ENCODE peak calls at places on chromosomes 11 and 22, in eight cellular contexts. X is HepG2, B is suprapubic skin, Y is GM23338, T is GM12891, N is spleen, F is transverse colon, G is Panc1. Q is an unnamed sample.

GRCh38 chr11:77959434-77959833 is 35.0 kb downstream of the INTS4 start:
- DNase-seq in X (no peak), B (no peak), Y (no peak), T (no peak), N (no peak), F (no peak), G (no peak), Q (no peak)

GRCh38 chr11:8368772-8369171 is 105.1 kb upstream of the LMO1 start:
- DNase-seq in X (no peak), B (no peak), Y (no peak), T (no peak), N (no peak), F (no peak), G (no peak), Q (no peak)

GRCh38 chr11:85628771-85629341 is 463 bp downstream of the TMEM126B start:
- DNase-seq in X (peak), B (no peak), Y (peak), T (no peak), N (no peak), F (no peak), G (no peak), Q (no peak)

GRCh38 chr11:8267831-8268529 is 4.3 kb upstream of the LMO1 start:
- DNase-seq in X (no peak), B (peak), Y (peak), T (no peak), N (peak), F (no peak), G (no peak), Q (peak)

GRCh38 chr11:62712413-62712812 is 4.9 kb downstream of the GNG3 start:
- DNase-seq in X (no peak), B (no peak), Y (no peak), T (no peak), N (no peak), F (no peak), G (no peak), Q (no peak)

GRCh38 chr11:64762277-64762915 is 2.6 kb upstream of the PYGM start:
- DNase-seq in X (no peak), B (no peak), Y (peak), T (peak), N (peak), F (no peak), G (no peak), Q (no peak)

GRCh38 chr11:134668076-134668475 is 256.0 kb upstream of the B3GAT1 start:
- DNase-seq in X (no peak), B (peak), Y (no peak), T (no peak), N (peak), F (no peak), G (no peak), Q (no peak)

GRCh38 chr22:24926849-24927579 is 19.5 kb downstream of the LHFPL7 start:
- DNase-seq in X (no peak), B (no peak), Y (no peak), T (no peak), N (no peak), F (no peak), G (no peak), Q (no peak)

GRCh38 chr22:29043906-29044575 is 17.6 kb downstream of the C22orf31 start:
- DNase-seq in X (no peak), B (no peak), Y (no peak), T (no peak), N (no peak), F (no peak), G (no peak), Q (no peak)

GRCh38 chr11:119861160-119861559 is 132.2 kb upstream of the NECTIN1 start:
- DNase-seq in X (no peak), B (no peak), Y (no peak), T (no peak), N (peak), F (no peak), G (no peak), Q (no peak)

GRCh38 chr11:66231561-66231960 is 36.9 kb upstream of the RAB1B start:
- DNase-seq in X (no peak), B (no peak), Y (no peak), T (no peak), N (no peak), F (no peak), G (no peak), Q (no peak)

GRCh38 chr11:7546324-7546791 is 32.6 kb downstream of the PPFIBP2 start:
- DNase-seq in X (no peak), B (no peak), Y (no peak), T (no peak), N (no peak), F (no peak), G (no peak), Q (no peak)

GRCh38 chr11:45237666-45238348 is 48.3 kb downstream of the SYT13 start:
- DNase-seq in X (no peak), B (no peak), Y (peak), T (no peak), N (no peak), F (no peak), G (no peak), Q (no peak)

GRCh38 chr11:14905104-14906033 is 13.3 kb upstream of the CYP2R1 start:
- DNase-seq in X (no peak), B (peak), Y (peak), T (peak), N (peak), F (peak), G (no peak), Q (peak)

GRCh38 chr11:61830318-61831105 is 2.4 kb downstream of the FADS2 start:
- DNase-seq in X (no peak), B (no peak), Y (no peak), T (no peak), N (no peak), F (no peak), G (no peak), Q (no peak)

GRCh38 chr11:106642331-106642730 is 375.9 kb downstream of the GUCY1A2 start:
- DNase-seq in X (no peak), B (no peak), Y (no peak), T (no peak), N (no peak), F (no peak), G (no peak), Q (no peak)

DNA sequence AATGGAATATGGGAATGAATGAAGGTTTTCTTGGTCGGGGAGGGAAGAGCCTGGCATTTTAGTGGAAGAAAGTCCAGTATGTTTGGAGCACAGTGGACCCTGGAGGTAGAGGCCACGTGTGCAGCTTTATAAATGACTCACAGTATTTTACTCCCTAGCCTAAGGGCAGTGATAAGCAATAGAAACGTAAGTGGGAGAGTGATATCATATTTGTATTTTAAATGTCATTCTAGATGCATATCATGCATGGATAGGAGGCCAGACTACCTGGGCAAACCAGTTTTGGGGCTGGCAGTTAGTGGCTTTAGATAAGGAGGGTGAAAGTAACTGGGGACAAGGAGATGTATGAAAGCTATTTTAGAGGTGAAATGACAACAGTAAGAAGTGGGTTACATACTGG is 174.1 kb downstream of the ARHGAP42 start:
- DNase-seq in X (no peak), B (no peak), Y (no peak), T (no peak), N (no peak), F (no peak), G (no peak), Q (no peak)
- TF ChIP-seq POLR2AphosphoS5 in X (no peak), B (no peak), Y (no peak), T (no peak), N (no peak), F (no peak), G (no peak), Q (no peak)

GRCh38 chr11:20599424-20600346 is at the start of gene SLC6A5:
- DNase-seq in X (peak), B (no peak), Y (peak), T (no peak), N (no peak), F (no peak), G (no peak), Q (no peak)
- TF ChIP-seq POLR2AphosphoS5 in X (no peak), B (no peak), Y (no peak), T (no peak), N (no peak), F (no peak), G (no peak), Q (no peak)

DNA sequence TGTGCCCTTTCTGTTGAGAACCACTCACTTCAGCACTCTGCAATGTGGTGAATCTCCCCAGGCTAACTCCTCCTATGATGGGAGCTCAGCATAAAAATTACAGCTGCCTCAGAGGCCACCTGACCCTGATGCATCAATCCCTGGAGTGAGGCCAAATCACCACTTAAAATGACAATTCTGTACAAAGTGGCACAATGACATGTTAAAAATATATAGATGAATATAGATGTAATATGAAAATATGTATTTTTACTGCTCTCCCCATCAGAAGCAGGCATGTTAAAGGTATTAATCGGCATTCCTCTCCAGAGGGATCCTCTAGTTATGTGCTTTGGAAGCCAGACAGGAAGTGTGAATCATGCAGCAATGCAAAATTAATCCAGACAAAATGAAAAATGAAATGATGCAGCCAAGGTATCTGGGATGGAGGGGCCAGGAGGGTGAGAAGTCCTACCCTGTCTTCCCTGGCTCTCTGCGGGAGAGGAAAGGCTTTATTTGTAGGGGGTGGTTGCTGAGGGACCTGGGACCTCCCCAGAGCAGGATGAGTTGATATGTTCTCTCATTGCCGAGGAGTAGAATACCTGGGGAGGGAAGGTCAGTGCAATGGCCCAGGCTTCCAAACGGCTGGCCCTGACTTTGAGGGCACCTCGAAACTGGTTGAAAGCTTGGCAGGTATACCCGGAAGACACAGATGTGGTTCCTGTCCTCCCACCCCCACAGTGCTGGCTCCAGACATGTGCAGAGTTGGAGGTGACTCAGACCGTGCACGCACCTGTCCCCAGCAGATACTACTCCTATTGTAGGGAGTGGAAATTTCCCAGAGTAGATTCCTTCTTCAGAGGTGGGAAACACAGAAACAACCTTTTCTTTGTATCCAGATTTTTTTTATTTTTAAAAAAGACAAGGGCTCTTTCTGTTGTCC is 347.9 kb upstream of the NCAM1 start:
- DNase-seq in X (peak), B (no peak), Y (no peak), T (no peak), N (no peak), F (no peak), G (no peak), Q (no peak)
- TF ChIP-seq POLR2AphosphoS5 in X (no peak), B (no peak), Y (no peak), T (no peak), N (no peak), F (no peak), G (no peak), Q (no peak)

GRCh38 chr11:110711448-110711775 is 825 bp downstream of the ARHGAP20 start:
- DNase-seq in X (no peak), B (no peak), Y (no peak), T (no peak), N (no peak), F (no peak), G (no peak), Q (peak)

GRCh38 chr11:110713469-110713776 is 1.2 kb upstream of the ARHGAP20 start:
- DNase-seq in X (no peak), B (no peak), Y (no peak), T (no peak), N (no peak), F (no peak), G (no peak), Q (no peak)

GRCh38 chr11:110712643-110713468 is 619 bp upstream of the ARHGAP20 start:
- DNase-seq in X (no peak), B (no peak), Y (peak), T (peak), N (no peak), F (peak), G (no peak), Q (peak)

GRCh38 chr11:110710520-110711381 is 1.5 kb downstream of the ARHGAP20 start:
- DNase-seq in X (peak), B (peak), Y (peak), T (peak), N (peak), F (peak), G (no peak), Q (peak)

GRCh38 chr11:110711776-110712642 is at the start of gene ARHGAP20:
- DNase-seq in X (peak), B (peak), Y (peak), T (peak), N (peak), F (peak), G (no peak), Q (peak)
- TF ChIP-seq POLR2AphosphoS5 in X (no peak), B (no peak), Y (no peak), T (no peak), N (peak), F (peak), G (no peak), Q (no peak)

GRCh38 chr11:73647459-73648100 is 1.2 kb downstream of the PLEKHB1 start:
- DNase-seq in X (peak), B (peak), Y (peak), T (peak), N (peak), F (peak), G (peak), Q (peak)
- TF ChIP-seq POLR2AphosphoS5 in X (peak), B (no peak), Y (peak), T (no peak), N (peak), F (no peak), G (no peak), Q (no peak)

Q was measured in GM12892.